ENCODE peak calls at places on chromosome 1, in six cellular contexts. A is left cardiac atrium, M is GM19239, N is astrocyte of the cerebellum, R is NCI-H1048, T is neural crest cell. X is an unnamed sample.

GRCh38 chr1:50968884-50969610 is 998 bp upstream of the CDKN2C start:
- DNase-seq in A (peak), M (no peak), N (no peak), R (no peak), T (peak), X (no peak)

GRCh38 chr1:173660306-173660705 is 9.3 kb downstream of the ANKRD45 start:
- DNase-seq in A (no peak), M (no peak), N (no peak), R (no peak), T (no peak), X (no peak)

GRCh38 chr1:91091812-91092211 is 70.0 kb upstream of the ZNF644 start:
- DNase-seq in A (no peak), M (no peak), N (no peak), R (no peak), T (no peak), X (no peak)

GRCh38 chr1:160086162-160086892 is 5.0 kb downstream of the KCNJ9 start:
- DNase-seq in A (no peak), M (no peak), N (no peak), R (no peak), T (no peak), X (no peak)

GRCh38 chr1:110228386-110228785 is 18.3 kb downstream of the KCNC4 start:
- DNase-seq in A (no peak), M (no peak), N (no peak), R (no peak), T (no peak), X (no peak)

GRCh38 chr1:1559066-1559465 is 15.6 kb downstream of the SSU72 start:
- DNase-seq in A (no peak), M (no peak), N (no peak), R (no peak), T (no peak), X (no peak)

GRCh38 chr1:207335695-207336363 is 14.4 kb downstream of the CD55 start:
- DNase-seq in A (no peak), M (no peak), N (no peak), R (no peak), T (no peak), X (no peak)

GRCh38 chr1:17923684-17924083 is 168.6 kb downstream of the ACTL8 start:
- DNase-seq in A (peak), M (no peak), N (no peak), R (no peak), T (no peak), X (no peak)

GRCh38 chr1:924619-925323 is 1.0 kb downstream of the SAMD11 start:
- DNase-seq in A (peak), M (no peak), N (no peak), R (no peak), T (no peak), X (no peak)

GRCh38 chr1:960371-961131 is at the start of gene KLHL17:
- DNase-seq in A (peak), M (peak), N (no peak), R (no peak), T (peak), X (no peak)

GRCh38 chr1:94094466-94095111 is 26.4 kb downstream of the ABCA4 start:
- DNase-seq in A (peak), M (no peak), N (peak), R (no peak), T (no peak), X (no peak)

GRCh38 chr1:85240174-85240601 is 19.3 kb downstream of the C1orf52 start:
- DNase-seq in A (no peak), M (no peak), N (no peak), R (no peak), T (no peak), X (no peak)

GRCh38 chr1:30275926-30276736 is 447.3 kb downstream of the MATN1 start:
- DNase-seq in A (no peak), M (no peak), N (no peak), R (no peak), T (no peak), X (no peak)

GRCh38 chr1:110722835-110723234 is 48.1 kb upstream of the KCNA3 start:
- DNase-seq in A (no peak), M (no peak), N (no peak), R (no peak), T (no peak), X (no peak)

GRCh38 chr1:151009674-151010345 is 1.6 kb downstream of the PRUNE1 start:
- DNase-seq in A (no peak), M (no peak), N (no peak), R (no peak), T (no peak), X (no peak)

GRCh38 chr1:201452881-201453280 is 16.1 kb downstream of the PHLDA3 start:
- DNase-seq in A (no peak), M (no peak), N (no peak), R (no peak), T (no peak), X (no peak)

GRCh38 chr1:24201941-24202440 is 14.9 kb upstream of the IFNLR1 start:
- DNase-seq in A (peak), M (no peak), N (peak), R (peak), T (peak), X (peak)

GRCh38 chr1:169081503-169082123 is 24.9 kb upstream of the ATP1B1 start:
- DNase-seq in A (no peak), M (no peak), N (no peak), R (no peak), T (no peak), X (no peak)

GRCh38 chr1:205971082-205971481 is 27.8 kb upstream of the SLC26A9 start:
- DNase-seq in A (no peak), M (no peak), N (no peak), R (no peak), T (no peak), X (no peak)

GRCh38 chr1:76176020-76176419 is 101.5 kb downstream of the ST6GALNAC3 start:
- DNase-seq in A (no peak), M (no peak), N (no peak), R (no peak), T (no peak), X (no peak)

GRCh38 chr1:29136463-29136915 is 12.8 kb upstream of the TMEM200B start:
- DNase-seq in A (peak), M (no peak), N (no peak), R (no peak), T (no peak), X (no peak)

GRCh38 chr1:13801711-13802486 is 101.9 kb downstream of the PRDM2 start:
- DNase-seq in A (no peak), M (no peak), N (no peak), R (peak), T (no peak), X (no peak)

GRCh38 chr1:67193700-67194099 is 27.4 kb downstream of the IL23R start:
- DNase-seq in A (no peak), M (no peak), N (no peak), R (no peak), T (no peak), X (no peak)

GRCh38 chr1:52677407-52677806 is 20.7 kb downstream of the COA7 start:
- DNase-seq in A (peak), M (no peak), N (no peak), R (no peak), T (no peak), X (no peak)

GRCh38 chr1:43349594-43350306 is 9.0 kb upstream of the CDC20 start:
- DNase-seq in A (no peak), M (no peak), N (peak), R (no peak), T (no peak), X (no peak)

GRCh38 chr1:5125208-5125607 is 470.8 kb downstream of the AJAP1 start:
- DNase-seq in A (no peak), M (no peak), N (no peak), R (no peak), T (no peak), X (no peak)

GRCh38 chr1:10065344-10065685 is 32.6 kb downstream of the UBE4B start:
- DNase-seq in A (no peak), M (no peak), N (no peak), R (no peak), T (peak), X (no peak)

GRCh38 chr1:27603320-27603961 is 503 bp downstream of the AHDC1 start:
- DNase-seq in A (peak), M (peak), N (no peak), R (no peak), T (no peak), X (no peak)

GRCh38 chr1:57327331-57327730 is 96.5 kb downstream of the DAB1 start:
- DNase-seq in A (no peak), M (no peak), N (no peak), R (no peak), T (no peak), X (no peak)

GRCh38 chr1:77825356-77825709 is 45.9 kb downstream of the MIGA1 start:
- DNase-seq in A (no peak), M (no peak), N (peak), R (no peak), T (no peak), X (peak)

GRCh38 chr1:159915571-159916239 is 9.6 kb downstream of the TAGLN2 start:
- DNase-seq in A (peak), M (no peak), N (no peak), R (peak), T (no peak), X (no peak)

GRCh38 chr1:25037174-25038074 is 107.3 kb upstream of the RUNX3 start:
- DNase-seq in A (no peak), M (peak), N (no peak), R (no peak), T (peak), X (no peak)

GRCh38 chr1:2859219-2859880 is 57.9 kb upstream of the TTC34 start:
- DNase-seq in A (peak), M (no peak), N (no peak), R (no peak), T (no peak), X (no peak)